ENCODE peak calls at places on chromosomes 3 and 15, in five cellular contexts. H, T, J, K and C are unnamed samples.

GRCh38 chr3:359672-360071 is 163.1 kb downstream of the CHL1 start:
- DNase-seq in K (peak), T (no peak), J (peak), H (no peak), C (no peak)

GRCh38 chr3:149473314-149473990 is 1.0 kb upstream of the TM4SF4 start:
- DNase-seq in H (no peak), K (peak), J (no peak), T (no peak), C (no peak)

GRCh38 chr3:124315215-124316033 is 323.5 kb upstream of the ROPN1 start:
- DNase-seq in K (no peak), J (no peak), T (no peak), H (no peak), C (no peak)

GRCh38 chr3:43072361-43072760 is 33.5 kb downstream of the POMGNT2 start:
- DNase-seq in J (no peak), K (no peak), H (no peak), T (no peak), C (no peak)

GRCh38 chr3:137612293-137612692 is 151.8 kb upstream of the SOX14 start:
- DNase-seq in J (no peak), T (no peak), H (no peak), K (peak), C (no peak)

GRCh38 chr3:187227658-187228258 is 30.5 kb downstream of the RTP1 start:
- DNase-seq in H (no peak), K (no peak), J (no peak), T (no peak), C (no peak)

GRCh38 chr15:47685141-47685870 is 32.0 kb upstream of the SEMA6D start:
- DNase-seq in K (no peak), T (no peak), J (no peak), H (no peak), C (no peak)

GRCh38 chr3:55723653-55724406 is 236.7 kb upstream of the WNT5A start:
- DNase-seq in T (no peak), H (no peak), K (no peak), J (peak), C (no peak)

GRCh38 chr15:91027677-91028076 is 5.3 kb upstream of the VPS33B start:
- DNase-seq in T (no peak), J (no peak), K (no peak), H (no peak), C (no peak)

GRCh38 chr15:29952245-29952644 is 130.0 kb upstream of the TJP1 start:
- DNase-seq in J (no peak), H (no peak), T (no peak), K (no peak), C (no peak)

GRCh38 chr3:146131616-146132410 is 29.2 kb downstream of the PLOD2 start:
- DNase-seq in T (no peak), H (no peak), K (no peak), J (peak), C (no peak)

GRCh38 chr3:170418422-170419300 is at the start of gene CLDN11:
- DNase-seq in K (peak), T (peak), H (no peak), J (no peak), C (peak)

GRCh38 chr15:71146597-71146996 is 31.3 kb downstream of the THSD4 start:
- DNase-seq in T (no peak), H (no peak), J (no peak), K (no peak), C (peak)

GRCh38 chr15:100877551-100877950 is 2.1 kb upstream of the ALDH1A3 start:
- DNase-seq in H (no peak), T (no peak), J (no peak), K (no peak), C (no peak)

GRCh38 chr3:128794067-128794768 is 68.2 kb downstream of the RAB7A start:
- DNase-seq in K (no peak), T (no peak), J (no peak), H (no peak), C (no peak)

GRCh38 chr3:43388909-43389308 is 102.6 kb downstream of the SNRK start:
- DNase-seq in T (no peak), K (no peak), H (no peak), J (no peak), C (no peak)

GRCh38 chr3:126958638-126959085 is 24.3 kb upstream of the PLXNA1 start:
- DNase-seq in K (no peak), T (peak), J (no peak), H (no peak), C (no peak)